ENCODE peak calls at places on chromosome 20, in eight cellular contexts. One of them, this sample, is unnamed.

GRCh38 chr20:19757973-19758887 is at the start of gene RIN2:
- DNase-seq in stimulated activated CD4-positive, alpha-beta T cell treated with anti-CD3 and anti-CD28 coated beads, Interleukin-15, amount 100 ng/mL, for 1 hour: no peak
- DNase-seq in tibial artery: peak
- DNase-seq in CD8-positive, alpha-beta memory T cell: no peak
- DNase-seq in HT1080: peak
- DNase-seq in iris pigment epithelial cell: peak
- DNase-seq in cardiac muscle cell: peak
- DNase-seq in hypothalamus: peak
- DNase-seq in this sample: peak

GRCh38 chr20:34997171-34997570 is 41.5 kb downstream of the MYH7B start:
- DNase-seq in stimulated activated CD4-positive, alpha-beta T cell treated with anti-CD3 and anti-CD28 coated beads, Interleukin-15, amount 100 ng/mL, for 1 hour: no peak
- DNase-seq in tibial artery: no peak
- DNase-seq in CD8-positive, alpha-beta memory T cell: no peak
- DNase-seq in HT1080: no peak
- DNase-seq in iris pigment epithelial cell: peak
- DNase-seq in cardiac muscle cell: peak
- DNase-seq in hypothalamus: no peak
- DNase-seq in this sample: no peak

GRCh38 chr20:57596998-57597939 is 23.0 kb downstream of the ZBP1 start:
- DNase-seq in stimulated activated CD4-positive, alpha-beta T cell treated with anti-CD3 and anti-CD28 coated beads, Interleukin-15, amount 100 ng/mL, for 1 hour: peak
- DNase-seq in tibial artery: peak
- DNase-seq in CD8-positive, alpha-beta memory T cell: peak
- DNase-seq in HT1080: peak
- DNase-seq in iris pigment epithelial cell: peak
- DNase-seq in cardiac muscle cell: peak
- DNase-seq in hypothalamus: peak
- DNase-seq in this sample: peak

GRCh38 chr20:60036346-60037119 is 78.3 kb downstream of the CDH26 start:
- DNase-seq in stimulated activated CD4-positive, alpha-beta T cell treated with anti-CD3 and anti-CD28 coated beads, Interleukin-15, amount 100 ng/mL, for 1 hour: no peak
- DNase-seq in tibial artery: no peak
- DNase-seq in CD8-positive, alpha-beta memory T cell: no peak
- DNase-seq in HT1080: no peak
- DNase-seq in iris pigment epithelial cell: no peak
- DNase-seq in cardiac muscle cell: no peak
- DNase-seq in hypothalamus: no peak
- DNase-seq in this sample: no peak

GRCh38 chr20:24682496-24683090 is 213.2 kb downstream of the SYNDIG1 start:
- DNase-seq in stimulated activated CD4-positive, alpha-beta T cell treated with anti-CD3 and anti-CD28 coated beads, Interleukin-15, amount 100 ng/mL, for 1 hour: no peak
- DNase-seq in tibial artery: peak
- DNase-seq in CD8-positive, alpha-beta memory T cell: no peak
- DNase-seq in HT1080: no peak
- DNase-seq in iris pigment epithelial cell: no peak
- DNase-seq in cardiac muscle cell: no peak
- DNase-seq in hypothalamus: no peak
- DNase-seq in this sample: no peak

GRCh38 chr20:48463096-48463710 is 364.6 kb downstream of the PREX1 start:
- DNase-seq in stimulated activated CD4-positive, alpha-beta T cell treated with anti-CD3 and anti-CD28 coated beads, Interleukin-15, amount 100 ng/mL, for 1 hour: no peak
- DNase-seq in tibial artery: no peak
- DNase-seq in CD8-positive, alpha-beta memory T cell: no peak
- DNase-seq in HT1080: no peak
- DNase-seq in iris pigment epithelial cell: no peak
- DNase-seq in cardiac muscle cell: no peak
- DNase-seq in hypothalamus: no peak
- DNase-seq in this sample: no peak

GRCh38 chr20:31593221-31594001 is 11.7 kb upstream of the ID1 start:
- DNase-seq in stimulated activated CD4-positive, alpha-beta T cell treated with anti-CD3 and anti-CD28 coated beads, Interleukin-15, amount 100 ng/mL, for 1 hour: no peak
- DNase-seq in tibial artery: no peak
- DNase-seq in CD8-positive, alpha-beta memory T cell: no peak
- DNase-seq in HT1080: peak
- DNase-seq in iris pigment epithelial cell: peak
- DNase-seq in cardiac muscle cell: peak
- DNase-seq in hypothalamus: no peak
- DNase-seq in this sample: no peak

GRCh38 chr20:53019464-53019863 is 47.3 kb downstream of the TSHZ2 start:
- DNase-seq in stimulated activated CD4-positive, alpha-beta T cell treated with anti-CD3 and anti-CD28 coated beads, Interleukin-15, amount 100 ng/mL, for 1 hour: no peak
- DNase-seq in tibial artery: no peak
- DNase-seq in CD8-positive, alpha-beta memory T cell: no peak
- DNase-seq in HT1080: no peak
- DNase-seq in iris pigment epithelial cell: no peak
- DNase-seq in cardiac muscle cell: no peak
- DNase-seq in hypothalamus: no peak
- DNase-seq in this sample: no peak

GRCh38 chr20:7285918-7286556 is 518.6 kb downstream of the BMP2 start:
- DNase-seq in stimulated activated CD4-positive, alpha-beta T cell treated with anti-CD3 and anti-CD28 coated beads, Interleukin-15, amount 100 ng/mL, for 1 hour: no peak
- DNase-seq in tibial artery: peak
- DNase-seq in CD8-positive, alpha-beta memory T cell: no peak
- DNase-seq in HT1080: peak
- DNase-seq in iris pigment epithelial cell: peak
- DNase-seq in cardiac muscle cell: peak
- DNase-seq in hypothalamus: no peak
- DNase-seq in this sample: peak

GRCh38 chr20:36314734-36315544 is 8.8 kb downstream of the DLGAP4 start:
- DNase-seq in stimulated activated CD4-positive, alpha-beta T cell treated with anti-CD3 and anti-CD28 coated beads, Interleukin-15, amount 100 ng/mL, for 1 hour: no peak
- DNase-seq in tibial artery: no peak
- DNase-seq in CD8-positive, alpha-beta memory T cell: no peak
- DNase-seq in HT1080: no peak
- DNase-seq in iris pigment epithelial cell: no peak
- DNase-seq in cardiac muscle cell: no peak
- DNase-seq in hypothalamus: no peak
- DNase-seq in this sample: no peak

GRCh38 chr20:36847710-36848040 is 28.3 kb upstream of the TLDC2 start:
- DNase-seq in stimulated activated CD4-positive, alpha-beta T cell treated with anti-CD3 and anti-CD28 coated beads, Interleukin-15, amount 100 ng/mL, for 1 hour: no peak
- DNase-seq in tibial artery: no peak
- DNase-seq in CD8-positive, alpha-beta memory T cell: no peak
- DNase-seq in HT1080: no peak
- DNase-seq in iris pigment epithelial cell: no peak
- DNase-seq in cardiac muscle cell: no peak
- DNase-seq in hypothalamus: no peak
- DNase-seq in this sample: no peak

GRCh38 chr20:35341366-35342028 is 49.3 kb upstream of the FAM83C start:
- DNase-seq in stimulated activated CD4-positive, alpha-beta T cell treated with anti-CD3 and anti-CD28 coated beads, Interleukin-15, amount 100 ng/mL, for 1 hour: no peak
- DNase-seq in tibial artery: no peak
- DNase-seq in CD8-positive, alpha-beta memory T cell: no peak
- DNase-seq in HT1080: no peak
- DNase-seq in iris pigment epithelial cell: no peak
- DNase-seq in cardiac muscle cell: no peak
- DNase-seq in hypothalamus: no peak
- DNase-seq in this sample: no peak

GRCh38 chr20:53942121-53942816 is 128.1 kb downstream of the BCAS1 start:
- DNase-seq in stimulated activated CD4-positive, alpha-beta T cell treated with anti-CD3 and anti-CD28 coated beads, Interleukin-15, amount 100 ng/mL, for 1 hour: no peak
- DNase-seq in tibial artery: no peak
- DNase-seq in CD8-positive, alpha-beta memory T cell: no peak
- DNase-seq in HT1080: no peak
- DNase-seq in iris pigment epithelial cell: no peak
- DNase-seq in cardiac muscle cell: no peak
- DNase-seq in hypothalamus: no peak
- DNase-seq in this sample: no peak

GRCh38 chr20:37313546-37314091 is 24.2 kb downstream of the MANBAL start:
- DNase-seq in stimulated activated CD4-positive, alpha-beta T cell treated with anti-CD3 and anti-CD28 coated beads, Interleukin-15, amount 100 ng/mL, for 1 hour: no peak
- DNase-seq in tibial artery: no peak
- DNase-seq in CD8-positive, alpha-beta memory T cell: no peak
- DNase-seq in HT1080: no peak
- DNase-seq in iris pigment epithelial cell: no peak
- DNase-seq in cardiac muscle cell: no peak
- DNase-seq in hypothalamus: no peak
- DNase-seq in this sample: no peak

GRCh38 chr20:19079536-19080299 is 132.7 kb upstream of the SLC24A3 start:
- DNase-seq in stimulated activated CD4-positive, alpha-beta T cell treated with anti-CD3 and anti-CD28 coated beads, Interleukin-15, amount 100 ng/mL, for 1 hour: no peak
- DNase-seq in tibial artery: no peak
- DNase-seq in CD8-positive, alpha-beta memory T cell: no peak
- DNase-seq in HT1080: peak
- DNase-seq in iris pigment epithelial cell: no peak
- DNase-seq in cardiac muscle cell: peak
- DNase-seq in hypothalamus: no peak
- DNase-seq in this sample: no peak

GRCh38 chr20:53984354-53984753 is 86.0 kb downstream of the BCAS1 start:
- DNase-seq in stimulated activated CD4-positive, alpha-beta T cell treated with anti-CD3 and anti-CD28 coated beads, Interleukin-15, amount 100 ng/mL, for 1 hour: no peak
- DNase-seq in tibial artery: no peak
- DNase-seq in CD8-positive, alpha-beta memory T cell: no peak
- DNase-seq in HT1080: no peak
- DNase-seq in iris pigment epithelial cell: no peak
- DNase-seq in cardiac muscle cell: no peak
- DNase-seq in hypothalamus: no peak
- DNase-seq in this sample: no peak

GRCh38 chr20:36572701-36573102 is 695 bp upstream of the TGIF2 start:
- DNase-seq in stimulated activated CD4-positive, alpha-beta T cell treated with anti-CD3 and anti-CD28 coated beads, Interleukin-15, amount 100 ng/mL, for 1 hour: peak
- DNase-seq in tibial artery: no peak
- DNase-seq in CD8-positive, alpha-beta memory T cell: peak
- DNase-seq in HT1080: no peak
- DNase-seq in iris pigment epithelial cell: no peak
- DNase-seq in cardiac muscle cell: peak
- DNase-seq in hypothalamus: no peak
- DNase-seq in this sample: peak

GRCh38 chr20:37948956-37949355 is 46.0 kb downstream of the VSTM2L start:
- DNase-seq in stimulated activated CD4-positive, alpha-beta T cell treated with anti-CD3 and anti-CD28 coated beads, Interleukin-15, amount 100 ng/mL, for 1 hour: no peak
- DNase-seq in tibial artery: no peak
- DNase-seq in CD8-positive, alpha-beta memory T cell: no peak
- DNase-seq in HT1080: no peak
- DNase-seq in iris pigment epithelial cell: no peak
- DNase-seq in cardiac muscle cell: no peak
- DNase-seq in hypothalamus: no peak
- DNase-seq in this sample: no peak

GRCh38 chr20:37533154-37533715 is 5.6 kb upstream of the BLCAP start:
- DNase-seq in stimulated activated CD4-positive, alpha-beta T cell treated with anti-CD3 and anti-CD28 coated beads, Interleukin-15, amount 100 ng/mL, for 1 hour: no peak
- DNase-seq in tibial artery: no peak
- DNase-seq in CD8-positive, alpha-beta memory T cell: no peak
- DNase-seq in HT1080: no peak
- DNase-seq in iris pigment epithelial cell: no peak
- DNase-seq in cardiac muscle cell: no peak
- DNase-seq in hypothalamus: no peak
- DNase-seq in this sample: no peak

GRCh38 chr20:32635764-32636163 is 38.0 kb downstream of the C20orf203 start:
- DNase-seq in stimulated activated CD4-positive, alpha-beta T cell treated with anti-CD3 and anti-CD28 coated beads, Interleukin-15, amount 100 ng/mL, for 1 hour: no peak
- DNase-seq in tibial artery: no peak
- DNase-seq in CD8-positive, alpha-beta memory T cell: no peak
- DNase-seq in HT1080: no peak
- DNase-seq in iris pigment epithelial cell: no peak
- DNase-seq in cardiac muscle cell: peak
- DNase-seq in hypothalamus: no peak
- DNase-seq in this sample: no peak

This sample was measured in neural crest cell.